ENCODE peak calls at places on chromosomes 1 and 21, in six cellular contexts. I is fibroblast of lung, U is PC-3, X is GM06990, P is body of pancreas, Z is lower lobe of right lung. B is an unnamed sample. For H3K27me3, the result is how much of the 10 kb centered on the place peaks cover.

GRCh38 chr1:177307771-177308170 is 137.0 kb downstream of the BRINP2 start:
- DNase-seq in U (peak), P (no peak), X (no peak), I (peak), Z (no peak), B (no peak)

GRCh38 chr1:100643430-100644196 is 75.9 kb upstream of the VCAM1 start:
- DNase-seq in P (peak), I (peak), Z (no peak), U (no peak), X (no peak), B (no peak)

GRCh38 chr21:44532712-44533111 is 7.3 kb downstream of the KRTAP10-1 start:
- DNase-seq in U (no peak), P (no peak), I (no peak), Z (no peak), X (no peak), B (no peak)

GRCh38 chr1:55088413-55088812 is 49.1 kb downstream of the PCSK9 start:
- DNase-seq in I (no peak), P (no peak), Z (no peak), X (no peak), U (no peak), B (no peak)

GRCh38 chr1:209641216-209642181 is 10.7 kb downstream of the LAMB3 start:
- DNase-seq in P (peak), U (no peak), X (no peak), Z (peak), I (peak), B (no peak)

GRCh38 chr1:189633658-189634057 is 844.0 kb downstream of the BRINP3 start:
- DNase-seq in I (no peak), Z (no peak), X (no peak), P (no peak), U (no peak), B (no peak)

GRCh38 chr21:43367296-43367695 is 59.6 kb downstream of the SIK1 start:
- DNase-seq in Z (no peak), I (no peak), P (no peak), U (no peak), X (no peak), B (no peak)

GRCh38 chr21:45016031-45016430 is 58.3 kb upstream of the ADARB1 start:
- DNase-seq in P (no peak), I (no peak), U (no peak), Z (no peak), X (no peak), B (no peak)

GRCh38 chr1:214899908-214900470 is 182.5 kb upstream of the KCNK2 start:
- DNase-seq in P (no peak), U (no peak), Z (no peak), I (no peak), X (no peak), B (no peak)

GRCh38 chr1:198629610-198630009 is 9.2 kb upstream of the PTPRC start:
- DNase-seq in X (no peak), P (no peak), Z (no peak), U (no peak), I (no peak), B (no peak)

GRCh38 chr1:77188770-77189169 is 30.5 kb downstream of the PIGK start:
- DNase-seq in I (no peak), U (no peak), P (no peak), Z (no peak), X (no peak), B (no peak)

DNA sequence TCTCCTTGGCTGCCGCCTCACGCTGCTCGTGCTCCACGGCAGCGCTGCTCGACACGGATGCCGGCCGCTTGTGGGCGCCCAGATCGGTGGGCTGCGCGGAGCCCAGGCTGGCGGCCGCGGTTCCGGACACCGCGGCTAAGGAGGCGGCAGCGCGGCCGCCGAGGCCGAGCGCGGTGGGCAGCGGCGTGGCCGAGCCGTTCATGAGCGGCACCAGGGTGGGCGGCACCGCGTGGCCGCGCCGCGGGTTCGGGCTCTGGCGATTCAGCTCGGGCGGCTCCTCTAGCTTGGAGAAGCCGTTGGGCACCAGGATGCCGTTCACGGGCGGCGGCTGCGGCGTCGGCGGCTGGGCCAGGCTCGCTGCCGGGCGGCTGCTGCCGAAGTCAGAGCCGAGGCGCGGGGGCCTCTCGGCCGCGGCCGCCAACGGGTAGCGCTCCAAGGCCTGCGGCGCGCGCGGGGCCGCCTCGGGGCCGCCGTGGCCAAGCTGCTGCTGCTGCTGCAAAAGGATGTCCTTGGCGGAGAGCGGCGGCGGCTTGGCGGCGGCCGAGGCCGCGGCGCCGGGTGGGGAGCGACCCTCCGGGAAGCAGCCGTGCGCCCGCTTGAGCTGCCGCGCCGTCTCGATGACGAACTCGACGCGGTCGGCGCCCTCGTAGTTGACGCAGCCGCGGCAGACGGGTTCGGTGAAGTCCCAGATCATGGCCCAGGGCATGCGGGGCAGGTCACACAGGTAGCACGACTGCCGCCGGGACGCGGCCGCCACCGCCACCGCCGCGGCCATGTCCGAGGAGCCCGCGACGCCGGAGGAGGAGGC is 1.1 kb downstream of the IRF2BP2 start:
- DNase-seq in I (peak), Z (peak), P (peak), U (peak), X (peak), B (no peak)
- H3K27me3 ChIP-seq in I (under half), Z (under half), P (under half), U (under half), X (under half), B (under half)

GRCh38 chr1:154764181-154764580 is 105.9 kb downstream of the KCNN3 start:
- DNase-seq in U (no peak), P (no peak), I (no peak), Z (no peak), X (no peak), B (no peak)

GRCh38 chr1:154768456-154769125 is 101.5 kb downstream of the KCNN3 start:
- DNase-seq in P (no peak), Z (no peak), I (no peak), U (no peak), X (no peak), B (no peak)

GRCh38 chr1:154764773-154765172 is 105.3 kb downstream of the KCNN3 start:
- DNase-seq in X (no peak), U (no peak), I (no peak), P (no peak), Z (no peak), B (no peak)

GRCh38 chr1:154767315-154768240 is 102.5 kb downstream of the KCNN3 start:
- DNase-seq in Z (no peak), X (no peak), U (no peak), P (no peak), I (peak), B (no peak)

DNA sequence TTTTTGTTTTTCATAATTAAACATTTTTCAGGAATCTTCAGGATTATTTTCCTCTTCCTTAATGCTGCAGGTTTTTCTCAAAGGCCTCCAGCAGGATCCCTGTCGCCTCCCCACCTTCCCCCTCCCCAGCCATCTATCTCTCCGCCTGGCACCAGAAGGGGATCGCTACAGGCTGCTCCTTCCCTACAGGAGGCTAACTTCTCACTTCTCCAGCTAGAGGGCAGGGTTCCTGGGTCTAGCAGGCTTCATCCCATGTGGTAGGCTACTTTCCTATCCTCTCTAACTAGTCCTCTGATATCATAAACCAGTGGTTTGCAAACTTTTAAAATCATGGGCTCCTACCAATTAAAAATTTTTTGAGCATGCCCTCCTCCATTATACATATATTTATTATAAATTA is 104.1 kb downstream of the KCNN3 start:
- DNase-seq in I (peak), Z (no peak), P (no peak), X (no peak), U (peak), B (no peak)
- TF ChIP-seq CTCF in I (peak), Z (peak), P (no peak), X (peak), U (peak), B (peak)

GRCh38 chr1:218787826-218788225 is 385.9 kb upstream of the LYPLAL1 start:
- DNase-seq in Z (no peak), U (peak), I (no peak), X (no peak), P (no peak), B (no peak)

GRCh38 chr1:218785928-218786327 is 387.8 kb upstream of the LYPLAL1 start:
- DNase-seq in P (peak), Z (no peak), I (peak), X (no peak), U (no peak), B (no peak)

GRCh38 chr1:218779341-218779831 is 394.3 kb upstream of the LYPLAL1 start:
- DNase-seq in X (no peak), P (no peak), Z (no peak), I (no peak), U (peak), B (no peak)

GRCh38 chr1:218778731-218779130 is 394.9 kb upstream of the LYPLAL1 start:
- DNase-seq in I (no peak), Z (no peak), X (no peak), U (peak), P (no peak), B (no peak)

DNA sequence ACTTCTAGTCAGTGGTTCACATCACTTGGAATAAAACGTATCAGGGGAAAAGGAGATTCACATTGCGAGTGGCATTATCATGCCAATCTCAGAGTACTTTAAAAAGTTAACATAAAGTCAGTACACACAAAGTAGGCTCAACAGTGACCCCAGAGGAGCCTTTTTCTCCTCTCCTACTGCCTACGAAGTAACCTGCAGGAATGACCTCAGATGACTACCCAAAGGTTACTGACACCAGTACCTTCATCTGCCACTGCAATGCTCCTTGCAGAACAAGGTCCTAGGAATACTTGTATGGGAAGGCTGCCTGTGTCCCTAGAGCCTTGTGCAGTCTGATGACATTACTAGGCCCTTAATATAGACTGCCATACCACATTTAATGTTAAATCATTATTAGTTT is 389.8 kb upstream of the LYPLAL1 start:
- DNase-seq in I (no peak), X (no peak), Z (no peak), P (no peak), U (no peak), B (no peak)
- H3K4me3 ChIP-seq in I (no peak), X (no peak), Z (no peak), P (no peak), U (no peak), B (no peak)

GRCh38 chr1:1041092-1041503 is 21.2 kb downstream of the AGRN start:
- DNase-seq in P (no peak), I (no peak), Z (no peak), U (no peak), X (no peak), B (no peak)

GRCh38 chr1:1039145-1039910 is 19.4 kb downstream of the AGRN start:
- DNase-seq in Z (no peak), X (no peak), P (no peak), I (no peak), U (no peak), B (no peak)

GRCh38 chr1:1040004-1040991 is 20.4 kb downstream of the AGRN start:
- DNase-seq in U (peak), I (peak), X (peak), P (peak), Z (peak), B (peak)

GRCh38 chr1:1037366-1038327 is 17.7 kb downstream of the AGRN start:
- DNase-seq in I (no peak), U (no peak), X (no peak), P (peak), Z (no peak), B (no peak)

DNA sequence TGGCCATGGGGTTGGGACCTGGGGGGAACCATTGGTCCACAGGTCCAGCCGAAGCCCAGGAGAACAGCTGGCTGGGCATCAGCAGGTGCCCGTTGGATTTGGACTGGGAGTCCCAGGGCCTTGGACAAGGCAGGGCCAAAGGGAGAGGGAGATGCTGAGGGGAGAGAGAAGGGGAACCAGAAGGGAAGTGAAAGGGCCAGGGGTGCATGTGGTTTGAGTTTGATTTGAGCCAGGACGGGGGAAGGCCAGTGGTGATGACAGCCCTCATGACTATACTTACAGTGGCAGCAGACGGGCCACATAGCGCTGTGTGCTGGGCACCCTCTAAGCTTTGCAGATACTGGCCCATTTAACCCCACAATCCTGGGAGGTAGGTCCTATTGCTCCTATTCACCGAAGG is 18.8 kb downstream of the AGRN start:
- DNase-seq in I (no peak), U (no peak), X (no peak), P (no peak), Z (no peak), B (no peak)
- H3K27me3 ChIP-seq in I (under half), U (under half), X (under half), P (under half), Z (under half), B (under half)

GRCh38 chr1:46343705-46344104 is 3.1 kb downstream of the NSUN4 start:
- DNase-seq in U (no peak), P (no peak), X (no peak), Z (no peak), I (no peak), B (no peak)

GRCh38 chr1:46343351-46343695 is 2.7 kb downstream of the NSUN4 start:
- DNase-seq in U (no peak), Z (no peak), I (no peak), P (no peak), X (no peak), B (no peak)

GRCh38 chr1:46341222-46342083 is 846 bp downstream of the NSUN4 start:
- DNase-seq in U (no peak), I (no peak), X (peak), P (no peak), Z (peak), B (no peak)

GRCh38 chr1:46342677-46343350 is 2.2 kb downstream of the NSUN4 start:
- DNase-seq in U (no peak), X (no peak), I (no peak), Z (no peak), P (no peak), B (no peak)

GRCh38 chr1:46342084-46342656 is 1.6 kb downstream of the NSUN4 start:
- DNase-seq in X (no peak), P (no peak), Z (no peak), U (peak), I (peak), B (no peak)
- TF ChIP-seq CTCF in X (peak), P (no peak), Z (no peak), U (peak), I (peak), B (peak)

B was measured in AG04450.